ENCODE peak calls at places on chromosomes 11 and 22, in four cellular contexts. O is CD8-positive, alpha-beta T cell; B is lower lobe of right lung; A is heart right ventricle. M is an unnamed sample. For H3K4me1, the result is how much of the 10 kb centered on the place peaks cover.

GRCh38 chr11:65404638-65405339 is 17.8 kb upstream of the NEAT1 start:
- DNase-seq in A (peak), O (no peak), B (no peak), M (no peak)

GRCh38 chr11:67272327-67273259 is 6.3 kb downstream of the GRK2 start:
- DNase-seq in A (no peak), O (no peak), B (peak), M (no peak)

GRCh38 chr11:43376594-43376993 is 17.9 kb downstream of the TTC17 start:
- DNase-seq in O (no peak), A (no peak), B (no peak), M (no peak)

GRCh38 chr11:9150501-9150900 is 59.1 kb upstream of the SCUBE2 start:
- DNase-seq in A (no peak), B (no peak), O (no peak), M (no peak)

GRCh38 chr11:67357831-67358555 is 4.6 kb upstream of the POLD4 start:
- DNase-seq in B (no peak), A (no peak), O (no peak), M (no peak)

GRCh38 chr11:113119074-113119473 is 157.9 kb downstream of the NCAM1 start:
- DNase-seq in O (no peak), A (peak), B (no peak), M (no peak)

GRCh38 chr11:62879554-62879953 is 1.1 kb upstream of the SLC3A2 start:
- DNase-seq in O (no peak), B (no peak), A (no peak), M (peak)

GRCh38 chr11:34174411-34175041 is 69.1 kb downstream of the NAT10 start:
- DNase-seq in O (peak), A (peak), B (peak), M (peak)

GRCh38 chr11:119993732-119994131 is 144.2 kb downstream of the TRIM29 start:
- DNase-seq in O (no peak), A (no peak), B (no peak), M (no peak)

GRCh38 chr22:45972091-45972867 is 4.7 kb downstream of the WNT7B start:
- DNase-seq in B (no peak), O (no peak), A (no peak), M (no peak)

GRCh38 chr22:36936362-36937116 is 23.1 kb downstream of the CSF2RB start:
- DNase-seq in A (no peak), O (no peak), B (no peak), M (no peak)

GRCh38 chr22:43273902-43274484 is 69.2 kb downstream of the SCUBE1 start:
- DNase-seq in B (no peak), O (no peak), A (peak), M (peak)

GRCh38 chr22:25564979-25565677 is 653 bp downstream of the GRK3 start:
- DNase-seq in B (peak), A (no peak), O (no peak), M (peak)

GRCh38 chr22:26568207-26568706 is 21.7 kb downstream of the TPST2 start:
- DNase-seq in A (no peak), B (no peak), O (no peak), M (no peak)

GRCh38 chr11:65204646-65205601 is 23.2 kb downstream of the CAPN1 start:
- DNase-seq in O (peak), A (no peak), B (no peak), M (peak)

GRCh38 chr11:64604458-64605247 is 13.6 kb downstream of the SLC22A12 start:
- DNase-seq in O (no peak), B (no peak), A (no peak), M (no peak)

GRCh38 chr11:26243426-26243825 is 88.5 kb upstream of the ANO3 start:
- DNase-seq in A (no peak), B (no peak), O (no peak), M (no peak)

GRCh38 chr11:79068356-79068755 is 372.5 kb downstream of the TENM4 start:
- DNase-seq in B (no peak), A (no peak), O (no peak), M (no peak)

GRCh38 chr22:27581688-27582087 is 219.9 kb downstream of the MN1 start:
- DNase-seq in B (peak), O (no peak), A (peak), M (peak)

GRCh38 chr11:1503708-1504104 is 17.1 kb upstream of the MOB2 start:
- DNase-seq in B (peak), A (peak), O (no peak), M (peak)
- H3K4me1 ChIP-seq in B (half or more), A (half or more), O (under half), M (under half)

DNA sequence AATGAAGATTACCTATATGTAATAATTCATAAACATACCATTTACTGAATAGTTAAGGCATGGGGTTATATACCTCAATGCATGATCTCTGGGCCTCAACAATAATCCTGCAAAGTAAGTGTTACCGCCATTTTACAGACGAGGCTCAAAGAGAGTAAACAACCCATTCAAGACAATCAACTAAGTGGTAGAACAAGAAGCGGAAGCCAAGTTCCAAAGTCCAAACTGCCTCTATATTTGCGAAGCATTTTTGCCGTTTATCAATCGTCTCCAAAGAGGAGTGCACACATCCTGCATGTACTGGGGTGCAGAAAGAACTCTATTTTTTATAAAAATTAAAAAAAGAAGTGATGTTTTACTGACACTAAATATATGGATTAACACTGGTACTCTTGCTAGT is 27.5 kb upstream of the P4HA3 start:
- DNase-seq in B (no peak), O (no peak), A (no peak), M (no peak)
- H3K4me1 ChIP-seq in B (under half), O (under half), A (under half), M (under half)

DNA sequence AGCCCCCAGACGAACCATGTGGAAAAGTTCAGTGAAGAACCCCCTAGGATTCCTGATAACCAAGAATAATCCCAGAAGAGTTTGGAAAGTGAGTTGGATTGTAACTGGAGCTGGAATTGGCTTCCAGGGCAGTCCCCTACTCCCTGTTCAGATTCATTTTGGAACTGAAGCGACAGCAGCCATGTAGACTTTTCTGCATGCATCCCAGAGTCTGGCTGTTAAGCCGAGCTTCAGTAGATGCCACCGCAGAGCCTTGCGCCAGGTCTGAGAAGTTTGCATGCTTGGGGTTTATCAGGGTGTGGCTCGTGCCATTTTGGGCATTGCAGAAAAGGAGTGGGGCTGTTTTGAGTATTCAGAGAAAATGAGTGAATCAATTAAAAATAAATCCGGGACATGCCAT is 71.0 kb downstream of the LDLRAD3 start:
- DNase-seq in B (no peak), A (no peak), O (no peak), M (no peak)
- H3K4me1 ChIP-seq in B (under half), A (under half), O (under half), M (under half)

DNA sequence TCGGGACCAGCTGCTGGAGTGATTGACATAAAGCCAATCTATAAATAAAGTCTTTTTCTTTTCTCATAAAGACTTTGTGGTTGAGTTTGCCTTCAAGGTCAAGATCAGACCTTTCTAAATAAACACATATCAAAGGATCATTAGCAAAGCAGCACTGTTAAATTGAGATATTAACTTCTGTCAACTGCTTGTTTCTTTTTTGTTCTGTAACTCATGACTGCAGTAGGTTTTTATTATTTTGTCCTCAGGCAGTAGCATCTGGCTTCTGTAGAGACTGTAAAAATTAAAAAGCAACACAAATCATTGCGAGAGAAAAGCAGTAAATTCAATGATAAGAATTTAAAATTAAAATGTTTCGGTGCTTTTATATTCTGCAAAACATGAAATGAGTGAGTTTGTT is 77.7 kb upstream of the NNMT start:
- DNase-seq in B (no peak), A (no peak), O (no peak), M (no peak)
- H3K4me1 ChIP-seq in B (half or more), A (half or more), O (under half), M (under half)

DNA sequence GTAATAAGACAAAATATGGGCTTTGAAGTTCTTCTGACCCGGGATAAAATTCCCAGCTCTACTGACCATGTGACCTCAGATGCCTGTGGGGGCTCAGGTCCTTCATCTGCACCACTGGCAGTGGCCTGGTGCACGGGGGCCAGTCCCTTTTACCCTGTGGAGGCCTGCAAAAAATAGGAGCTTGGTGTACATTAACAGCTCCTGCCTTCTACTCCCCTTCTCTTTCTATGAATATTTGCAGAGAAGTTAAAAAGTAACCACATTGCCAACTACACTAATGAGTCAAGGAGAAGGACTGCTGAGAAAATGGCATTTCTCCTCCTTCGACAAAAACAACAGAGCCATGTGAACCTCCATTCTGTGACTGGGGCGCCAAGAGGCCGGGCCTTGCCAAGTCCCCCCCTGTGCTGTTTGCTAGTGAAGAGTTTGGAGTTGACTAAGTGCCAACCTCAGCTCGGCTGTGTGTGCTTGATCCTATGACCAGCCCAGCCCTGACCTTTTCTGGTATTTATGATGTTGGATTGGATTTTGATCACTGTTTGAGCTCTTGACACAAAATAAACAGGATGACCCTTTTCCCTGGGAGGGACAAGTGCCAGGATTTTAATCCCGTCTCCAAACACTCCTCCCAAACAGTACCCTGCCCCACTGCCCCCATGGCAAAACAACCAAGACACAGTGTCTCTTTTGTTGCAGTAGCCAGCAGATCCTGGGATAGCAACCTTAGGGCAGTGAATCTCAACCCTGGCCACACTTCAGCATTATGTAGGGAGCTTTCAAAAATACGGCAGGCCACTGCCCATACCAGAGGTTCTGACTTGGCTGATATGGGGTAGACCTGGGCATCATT is 380.1 kb downstream of the LARGE1 start:
- DNase-seq in B (peak), O (no peak), A (peak), M (peak)
- H3K4me1 ChIP-seq in B (under half), O (under half), A (under half), M (under half)

GRCh38 chr11:36162909-36163434 is 126.3 kb downstream of the COMMD9 start:
- DNase-seq in A (peak), B (no peak), O (no peak), M (no peak)

GRCh38 chr11:36162282-36162825 is 126.9 kb downstream of the COMMD9 start:
- DNase-seq in A (no peak), B (no peak), O (no peak), M (no peak)

GRCh38 chr11:36164522-36165250 is 124.5 kb downstream of the COMMD9 start:
- DNase-seq in B (no peak), O (no peak), A (no peak), M (no peak)

GRCh38 chr11:36160115-36160514 is 129.1 kb downstream of the COMMD9 start:
- DNase-seq in O (no peak), A (no peak), B (no peak), M (peak)

DNA sequence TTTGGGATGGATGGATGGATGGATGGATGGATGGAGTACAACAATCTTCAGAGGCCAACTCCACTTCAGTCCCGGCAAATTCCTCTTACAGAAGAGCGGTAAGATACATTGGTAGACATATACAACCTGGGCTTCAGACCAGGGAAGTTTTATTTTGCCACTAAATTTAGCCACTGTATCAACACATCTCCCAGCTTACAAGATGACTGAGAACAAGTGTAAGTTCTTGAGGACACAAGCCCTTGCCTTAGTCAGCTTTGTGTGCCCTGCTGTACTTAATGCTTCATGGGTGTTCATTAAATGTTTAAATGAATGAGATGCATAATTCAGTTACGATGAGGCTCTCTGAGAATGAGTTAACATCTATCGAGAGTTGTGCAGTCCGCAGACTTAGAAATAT is 127.7 kb downstream of the COMMD9 start:
- DNase-seq in A (no peak), O (no peak), B (no peak), M (no peak)
- H3K4me1 ChIP-seq in A (under half), O (under half), B (under half), M (under half)

DNA sequence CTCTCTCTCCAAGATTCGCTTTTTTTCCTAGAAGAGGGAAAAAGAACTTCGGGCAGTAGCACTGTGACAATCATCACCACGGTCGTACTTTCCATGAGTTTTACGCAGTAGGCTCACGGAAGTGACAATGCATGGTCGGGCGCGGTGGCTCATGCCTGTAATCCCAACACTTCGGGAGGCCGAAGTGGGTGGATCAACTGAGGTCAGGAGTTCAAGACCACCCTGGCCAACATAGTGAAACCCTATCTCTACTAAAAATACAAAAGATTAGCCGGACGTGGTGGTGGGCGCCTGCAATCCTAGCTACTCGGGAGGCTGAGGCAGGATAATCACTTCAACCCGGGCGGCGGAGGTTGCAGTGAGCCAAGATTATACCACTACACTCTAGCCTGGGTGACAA is 23.4 kb downstream of the GRAP2 start:
- DNase-seq in O (no peak), B (no peak), A (no peak), M (no peak)
- H3K4me1 ChIP-seq in O (half or more), B (under half), A (under half), M (under half)

GRCh38 chr11:76677010-76677771 is 6.6 kb upstream of the LRRC32 start:
- DNase-seq in O (no peak), A (no peak), B (no peak), M (no peak)
- H3K4me1 ChIP-seq in O (under half), A (under half), B (under half), M (under half)

M was measured in testis.